ENCODE peak calls at places on chromosomes 4 and X, in four cellular contexts. Y is K562, O is HepG2, D is GM12878. A is an unnamed sample. For H3K79me2, the result is how much of the 10 kb centered on the place peaks cover.

GRCh38 chr4:87011340-87012034 is 76.7 kb downstream of the AFF1 start:
- DNase-seq in O (no peak), Y (peak), D (no peak), A (peak)

GRCh38 chr4:181601118-181601517 is 642.1 kb upstream of the TENM3 start:
- DNase-seq in Y (no peak), D (no peak), O (no peak), A (no peak)

GRCh38 chrX:136666088-136666487 is 18.1 kb downstream of the CD40LG start:
- DNase-seq in D (no peak), O (no peak), Y (no peak), A (no peak)

GRCh38 chrX:120794525-120794975 is 81.1 kb downstream of the CT47B1 start:
- DNase-seq in O (no peak), D (no peak), Y (no peak), A (peak)

GRCh38 chr4:76740866-76741662 is 156.9 kb downstream of the SOWAHB start:
- DNase-seq in D (no peak), O (no peak), Y (no peak), A (no peak)

GRCh38 chr4:71184195-71184781 is 154.5 kb upstream of the SLC4A4 start:
- DNase-seq in D (peak), O (peak), Y (peak), A (peak)

GRCh38 chrX:19332983-19333382 is 10.7 kb upstream of the PDHA1 start:
- DNase-seq in O (no peak), D (no peak), Y (no peak), A (no peak)

GRCh38 chr4:46975841-46976551 is 17.4 kb downstream of the GABRA4 start:
- DNase-seq in O (no peak), Y (no peak), D (peak), A (no peak)

GRCh38 chr4:89056292-89056952 is 563 bp downstream of the FAM13A start:
- DNase-seq in Y (peak), O (no peak), D (no peak), A (no peak)

GRCh38 chr4:141636771-141637460 is 533 bp downstream of the IL15 start:
- DNase-seq in Y (peak), D (no peak), O (no peak), A (peak)

GRCh38 chrX:19382500-19383145 is 38.9 kb downstream of the PDHA1 start:
- DNase-seq in D (no peak), Y (peak), O (peak), A (peak)

GRCh38 chrX:111490683-111491082 is 20.8 kb upstream of the SERTM2 start:
- DNase-seq in D (no peak), O (no peak), Y (no peak), A (no peak)

GRCh38 chrX:153828723-153829548 is 1.4 kb downstream of the PDZD4 start:
- DNase-seq in D (no peak), O (peak), Y (no peak), A (no peak)

GRCh38 chr4:6047130-6047673 is 29.0 kb upstream of the C4orf50 start:
- DNase-seq in O (no peak), D (no peak), Y (no peak), A (no peak)

GRCh38 chr4:2459589-2460349 is 9.1 kb upstream of the RNF4 start:
- DNase-seq in D (no peak), O (no peak), Y (no peak), A (no peak)

GRCh38 chr4:13701937-13702446 is 74.5 kb upstream of the BOD1L1 start:
- DNase-seq in Y (no peak), O (peak), D (no peak), A (no peak)

GRCh38 chrX:131802836-131803626 is 220.1 kb upstream of the STK26 start:
- DNase-seq in O (no peak), D (peak), Y (peak), A (peak)

GRCh38 chr4:183729069-183729406 is 69.9 kb downstream of the TRAPPC11 start:
- DNase-seq in D (no peak), Y (no peak), O (no peak), A (no peak)

GRCh38 chrX:72430405-72430968 is 124.8 kb upstream of the CITED1 start:
- DNase-seq in D (no peak), O (no peak), Y (no peak), A (peak)

DNA sequence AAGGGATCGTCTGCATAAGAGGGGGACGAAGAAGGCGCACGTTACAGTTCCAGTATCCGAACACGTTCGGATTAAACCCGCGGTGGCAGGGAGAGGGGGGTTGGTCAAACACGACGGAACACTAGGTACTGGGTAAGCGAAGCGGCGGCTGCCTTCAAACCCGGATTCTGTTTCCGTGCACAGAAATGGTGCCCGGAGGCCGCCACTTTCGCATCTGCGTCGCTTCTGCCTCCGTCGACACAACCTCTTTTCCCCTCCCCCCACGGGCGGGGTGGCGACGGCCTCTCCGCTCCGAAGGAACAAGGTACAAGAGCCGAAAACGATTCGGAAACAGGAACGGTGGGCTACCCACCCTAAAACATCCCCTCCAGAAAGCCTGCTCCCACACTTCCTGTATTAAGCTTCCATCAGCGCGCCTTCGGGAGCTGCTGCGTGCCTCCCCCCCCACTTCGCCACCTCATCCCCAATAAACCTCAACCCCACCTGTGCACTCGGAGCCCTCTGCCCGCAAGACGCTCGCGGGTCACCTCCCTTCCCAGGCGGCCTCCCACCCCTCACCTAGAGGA is 667 bp downstream of the G3BP2 start:
- DNase-seq in Y (peak), D (peak), O (peak), A (peak)
- H3K79me2 ChIP-seq in Y (half or more), D (half or more), O (half or more), A (half or more)

DNA sequence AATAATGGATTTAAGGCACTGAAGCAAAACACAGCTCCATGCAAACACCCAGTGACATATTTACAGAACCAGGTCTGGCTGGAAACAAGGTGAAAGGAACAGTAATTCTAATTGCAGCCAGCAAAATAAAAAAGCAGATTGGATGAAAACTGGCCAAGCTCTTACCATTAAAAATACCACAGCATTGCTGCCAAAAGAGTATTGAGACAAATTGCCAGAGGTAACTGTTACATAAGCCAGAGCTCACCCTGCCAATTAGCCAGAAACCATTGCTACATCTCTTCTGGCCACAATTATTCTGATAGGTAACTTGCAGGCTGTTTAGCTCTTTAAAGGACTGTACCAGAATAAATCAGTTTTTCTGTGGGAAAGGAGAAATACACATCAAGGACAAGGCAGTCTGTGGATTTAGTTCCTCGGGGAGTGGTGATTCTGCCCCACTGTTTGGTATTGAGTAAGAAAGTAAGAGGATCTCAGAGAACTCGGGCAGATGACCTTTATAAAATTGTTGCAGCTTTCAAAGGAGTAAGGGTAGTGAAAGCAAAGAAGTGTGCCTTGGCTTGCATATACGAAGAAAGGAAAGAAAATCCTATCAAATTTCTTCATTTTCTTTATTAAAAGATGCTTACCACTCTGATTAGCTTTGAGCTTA is 369.5 kb downstream of the PPP3CA start:
- DNase-seq in Y (no peak), O (no peak), D (no peak), A (no peak)
- TF ChIP-seq MYC in Y (no peak), O (no peak), D (no peak), A (no peak)

DNA sequence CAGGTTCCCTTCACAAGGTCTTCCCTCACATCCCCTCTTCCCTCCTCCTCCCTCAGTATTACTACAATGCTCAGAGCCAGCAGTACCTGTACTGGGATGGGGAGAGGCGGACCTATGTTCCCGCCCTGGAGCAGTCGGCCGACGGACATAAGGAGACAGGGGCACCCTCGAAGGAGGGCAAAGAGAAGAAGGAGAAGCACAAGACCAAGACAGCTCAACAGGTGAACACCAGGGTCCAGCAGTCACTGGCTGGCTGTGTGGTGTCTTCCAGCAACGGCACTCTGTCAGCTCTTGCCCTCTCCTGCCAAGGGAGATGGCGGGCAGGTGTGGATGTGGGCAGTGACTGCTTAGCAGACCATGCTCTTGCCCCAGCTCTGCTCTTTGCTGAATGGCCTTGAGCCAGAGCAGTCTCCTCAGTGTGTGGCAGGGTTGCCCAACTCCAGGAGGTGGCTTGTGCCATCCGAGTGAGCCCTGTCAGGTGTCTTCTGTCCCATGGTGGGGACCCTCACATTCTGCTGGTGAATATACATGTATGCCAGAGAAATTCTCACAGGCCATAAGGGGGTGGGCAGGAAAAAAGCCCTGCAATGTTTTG is 11.4 kb upstream of the UBA1 start:
- DNase-seq in O (no peak), Y (no peak), D (no peak), A (no peak)
- H3K79me2 ChIP-seq in O (under half), Y (under half), D (under half), A (under half)

DNA sequence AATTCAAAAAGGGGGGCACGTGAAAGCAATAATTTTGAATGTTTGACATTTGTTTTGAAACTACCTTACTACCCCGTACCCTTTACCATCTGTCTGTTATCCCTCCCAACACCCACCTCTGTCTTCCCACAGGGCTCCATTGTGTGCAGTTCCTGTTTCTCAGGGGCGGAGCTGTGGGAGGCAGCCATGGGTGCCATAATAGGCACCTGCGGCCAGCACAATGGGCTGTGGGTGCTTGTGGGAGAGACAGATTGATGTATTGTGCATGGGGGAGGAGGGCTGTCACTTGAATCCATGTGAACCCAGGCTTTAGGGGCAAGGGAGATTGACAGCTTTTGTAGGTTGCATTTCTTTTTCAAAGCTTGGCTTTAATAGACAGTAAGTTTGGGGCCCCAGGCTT is 122.5 kb upstream of the CXorf66 start:
- DNase-seq in D (no peak), Y (no peak), O (no peak), A (no peak)
- TF ChIP-seq MYC in D (no peak), Y (no peak), O (no peak), A (no peak)

GRCh38 chr4:26861434-26862186 is 969 bp downstream of the STIM2 start:
- DNase-seq in Y (peak), D (no peak), O (peak), A (peak)

GRCh38 chr4:26859762-26860156 is 882 bp upstream of the STIM2 start:
- DNase-seq in D (no peak), Y (no peak), O (no peak), A (no peak)

GRCh38 chr4:26860157-26860921 is at the start of gene STIM2:
- DNase-seq in Y (peak), O (peak), D (peak), A (peak)

GRCh38 chr4:26862381-26862915 is 1.8 kb downstream of the STIM2 start:
- DNase-seq in D (no peak), O (no peak), Y (no peak), A (peak)

DNA sequence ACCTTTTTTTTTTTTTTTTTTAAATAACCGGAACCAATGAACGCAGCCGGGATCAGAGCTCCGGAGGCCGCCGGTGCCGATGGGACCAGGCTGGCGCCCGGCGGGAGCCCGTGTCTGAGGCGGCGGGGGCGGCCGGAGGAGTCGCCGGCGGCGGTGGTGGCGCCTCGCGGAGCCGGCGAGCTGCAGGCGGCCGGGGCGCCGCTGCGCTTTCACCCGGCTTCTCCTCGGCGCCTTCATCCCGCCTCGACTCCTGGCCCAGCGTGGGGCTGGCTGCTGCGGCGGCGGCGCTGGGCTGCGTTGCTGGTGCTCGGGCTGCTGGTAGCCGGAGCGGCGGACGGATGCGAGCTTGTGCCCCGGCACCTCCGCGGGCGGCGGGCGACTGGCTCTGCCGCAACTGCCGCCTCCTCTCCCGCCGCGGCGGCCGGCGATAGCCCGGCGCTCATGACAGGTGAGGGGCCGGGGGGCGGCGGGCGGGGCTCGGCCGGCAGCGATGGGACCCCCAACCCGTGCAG is 337 bp downstream of the STIM2 start:
- DNase-seq in D (no peak), Y (no peak), O (peak), A (no peak)
- H3K79me2 ChIP-seq in D (under half), Y (under half), O (under half), A (under half)

DNA sequence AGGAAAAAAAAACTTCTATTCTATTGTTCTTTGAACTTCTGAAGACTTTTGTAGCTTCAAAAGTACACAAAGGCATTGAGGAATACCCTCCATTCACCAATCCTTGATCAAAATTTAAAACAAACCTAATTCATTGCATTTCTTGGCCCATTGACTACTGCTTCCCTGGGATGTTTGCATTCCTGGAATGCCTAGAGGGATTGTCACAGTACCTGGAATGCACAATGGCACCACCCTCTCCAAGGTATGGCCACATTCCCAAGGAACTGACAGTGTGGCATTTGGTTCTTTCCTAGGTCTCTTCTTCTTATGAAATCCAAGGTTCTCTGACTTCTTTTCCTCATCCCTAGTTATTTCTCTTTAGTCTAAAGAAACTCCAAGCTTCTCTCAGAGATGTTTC is 600.7 kb downstream of the CCSER1 start:
- DNase-seq in D (no peak), O (no peak), Y (no peak), A (no peak)
- TF ChIP-seq MYC in D (no peak), O (no peak), Y (no peak), A (no peak)

GRCh38 chrX:68398286-68398685 is 35.0 kb downstream of the OPHN1 start:
- DNase-seq in Y (no peak), O (no peak), D (no peak), A (no peak)

GRCh38 chrX:68396953-68397352 is 36.3 kb downstream of the OPHN1 start:
- DNase-seq in O (no peak), D (no peak), Y (no peak), A (peak)

GRCh38 chrX:68403522-68403921 is 29.8 kb downstream of the OPHN1 start:
- DNase-seq in O (no peak), Y (no peak), D (no peak), A (no peak)

GRCh38 chrX:68403060-68403459 is 30.2 kb downstream of the OPHN1 start:
- DNase-seq in Y (no peak), D (no peak), O (no peak), A (no peak)

DNA sequence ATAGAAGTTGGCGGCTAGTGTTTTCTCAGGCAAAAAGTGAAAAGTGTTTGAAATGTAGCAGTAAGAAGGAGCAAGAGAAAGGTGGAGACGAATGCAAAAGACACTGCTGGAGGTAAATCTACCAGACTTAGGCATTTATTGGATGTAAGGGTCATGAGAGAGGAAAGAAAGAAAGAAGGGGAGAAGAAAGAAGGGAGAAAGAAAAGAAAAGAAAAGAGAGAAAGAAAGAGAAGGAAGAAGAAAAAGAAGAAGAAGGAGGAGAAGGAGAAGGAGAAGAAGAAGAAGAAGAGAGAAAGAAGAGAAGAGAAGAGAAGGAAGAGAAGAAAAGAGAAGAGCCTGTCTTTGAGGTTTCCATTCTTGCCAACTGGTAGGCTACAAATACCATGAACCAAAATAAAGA is 31.2 kb downstream of the OPHN1 start:
- DNase-seq in Y (no peak), O (no peak), D (no peak), A (no peak)
- H3K79me2 ChIP-seq in Y (under half), O (under half), D (under half), A (under half)

DNA sequence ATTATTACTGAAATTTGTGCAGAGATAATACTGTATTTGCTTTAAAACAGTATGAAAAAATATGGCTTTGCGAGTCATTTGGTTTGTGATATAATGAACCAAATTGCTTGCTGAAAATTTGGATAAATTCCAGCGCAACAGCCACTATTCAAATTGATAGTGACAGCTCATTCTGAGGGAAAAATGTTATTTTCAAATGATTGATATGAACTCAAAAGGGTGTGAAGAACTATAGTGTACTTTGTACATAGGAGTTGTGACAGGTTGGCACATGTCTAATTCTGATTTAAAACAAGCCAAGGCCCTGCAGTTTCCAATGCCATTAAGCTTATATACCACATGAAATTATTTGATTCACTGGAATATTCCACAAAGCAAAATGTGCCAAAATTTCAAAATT is 1628.9 kb upstream of the AGA start:
- DNase-seq in Y (no peak), O (no peak), D (no peak), A (no peak)
- TF ChIP-seq MYC in Y (no peak), O (no peak), D (no peak), A (no peak)

GRCh38 chr4:186669159-186669720 is 54.4 kb downstream of the FAT1 start:
- DNase-seq in O (peak), D (no peak), Y (no peak), A (peak)
- H3K79me2 ChIP-seq in O (half or more), D (under half), Y (under half), A (under half)